ENCODE peak calls at places on chromosomes 13 and 19, in ten cellular contexts. One of them, this sample, is unnamed.

GRCh38 chr13:84393981-84394625 is 511.8 kb upstream of the SLITRK1 start:
- DNase-seq in adrenal gland: no peak
- DNase-seq in body of pancreas: no peak
- DNase-seq in ovary: no peak
- DNase-seq in IMR-90: no peak
- DNase-seq in uterus: no peak
- DNase-seq in prostate gland: no peak
- DNase-seq in heart left ventricle: no peak
- DNase-seq in A549: no peak
- DNase-seq in esophagus muscularis mucosa: no peak
- DNase-seq in this sample: no peak

GRCh38 chr13:28705734-28706133 is 13.0 kb downstream of the SLC46A3 start:
- DNase-seq in IMR-90: peak; percentile 36
- DNase-seq in esophagus muscularis mucosa: no peak
- DNase-seq in A549: no peak
- DNase-seq in heart left ventricle: no peak
- DNase-seq in prostate gland: no peak
- DNase-seq in adrenal gland: no peak
- DNase-seq in body of pancreas: no peak
- DNase-seq in ovary: no peak
- DNase-seq in uterus: no peak
- DNase-seq in this sample: no peak

GRCh38 chr19:55189424-55189823 is 9.3 kb upstream of the SYT5 start:
- DNase-seq in uterus: peak; percentile 31
- DNase-seq in adrenal gland: no peak
- DNase-seq in heart left ventricle: peak; percentile 60
- DNase-seq in prostate gland: no peak
- DNase-seq in esophagus muscularis mucosa: no peak
- DNase-seq in body of pancreas: no peak
- DNase-seq in A549: peak; percentile 99
- DNase-seq in IMR-90: peak; percentile 95
- DNase-seq in ovary: no peak
- DNase-seq in this sample: no peak

GRCh38 chr19:7535035-7535992 is at the start of gene PNPLA6:
- DNase-seq in uterus: peak; percentile 96
- DNase-seq in esophagus muscularis mucosa: peak; percentile 99
- DNase-seq in prostate gland: peak; percentile 96
- DNase-seq in body of pancreas: peak; percentile 98
- DNase-seq in adrenal gland: peak; percentile 97
- DNase-seq in IMR-90: peak; percentile 92
- DNase-seq in A549: peak; percentile 92
- DNase-seq in heart left ventricle: peak; percentile 98
- DNase-seq in ovary: peak; percentile 98
- DNase-seq in this sample: peak; percentile 95

GRCh38 chr19:54343868-54344267 is 4.9 kb upstream of the LILRA4 start:
- DNase-seq in ovary: no peak
- DNase-seq in esophagus muscularis mucosa: no peak
- DNase-seq in prostate gland: no peak
- DNase-seq in uterus: no peak
- DNase-seq in adrenal gland: no peak
- DNase-seq in heart left ventricle: no peak
- DNase-seq in IMR-90: no peak
- DNase-seq in body of pancreas: no peak
- DNase-seq in A549: no peak
- DNase-seq in this sample: no peak

GRCh38 chr13:79404985-79405384 is 1.1 kb downstream of the RBM26 start:
- DNase-seq in heart left ventricle: no peak
- DNase-seq in uterus: no peak
- DNase-seq in adrenal gland: no peak
- DNase-seq in A549: no peak
- DNase-seq in body of pancreas: no peak
- DNase-seq in IMR-90: no peak
- DNase-seq in esophagus muscularis mucosa: no peak
- DNase-seq in prostate gland: no peak
- DNase-seq in ovary: no peak
- DNase-seq in this sample: no peak

GRCh38 chr13:69948016-69948415 is 159.6 kb upstream of the ATXN8OS start:
- DNase-seq in ovary: no peak
- DNase-seq in adrenal gland: no peak
- DNase-seq in A549: no peak
- DNase-seq in uterus: no peak
- DNase-seq in prostate gland: no peak
- DNase-seq in body of pancreas: no peak
- DNase-seq in heart left ventricle: no peak
- DNase-seq in IMR-90: no peak
- DNase-seq in esophagus muscularis mucosa: no peak
- DNase-seq in this sample: no peak

GRCh38 chr19:10533656-10534386 is 9.9 kb upstream of the ATG4D start:
- DNase-seq in uterus: no peak
- DNase-seq in prostate gland: no peak
- DNase-seq in A549: peak; percentile 29
- DNase-seq in esophagus muscularis mucosa: no peak
- DNase-seq in body of pancreas: no peak
- DNase-seq in ovary: no peak
- DNase-seq in heart left ventricle: no peak
- DNase-seq in IMR-90: peak; percentile 88
- DNase-seq in adrenal gland: no peak
- DNase-seq in this sample: no peak

GRCh38 chr13:104318121-104318520 is 1251.9 kb upstream of the SLC10A2 start:
- DNase-seq in ovary: no peak
- DNase-seq in IMR-90: peak; percentile 49
- DNase-seq in esophagus muscularis mucosa: no peak
- DNase-seq in body of pancreas: no peak
- DNase-seq in A549: no peak
- DNase-seq in uterus: no peak
- DNase-seq in heart left ventricle: no peak
- DNase-seq in prostate gland: no peak
- DNase-seq in adrenal gland: no peak
- DNase-seq in this sample: no peak

GRCh38 chr13:23960566-23961156 is 63.4 kb upstream of the C1QTNF9B start:
- DNase-seq in adrenal gland: peak; percentile 10
- DNase-seq in prostate gland: no peak
- DNase-seq in ovary: no peak
- DNase-seq in esophagus muscularis mucosa: no peak
- DNase-seq in IMR-90: peak; percentile 60
- DNase-seq in body of pancreas: peak; percentile 31
- DNase-seq in heart left ventricle: no peak
- DNase-seq in uterus: no peak
- DNase-seq in A549: peak; percentile 39
- DNase-seq in this sample: no peak

GRCh38 chr19:42086770-42087550 is 11.0 kb downstream of the ZNF574 start:
- DNase-seq in IMR-90: no peak
- DNase-seq in body of pancreas: no peak
- DNase-seq in adrenal gland: no peak
- DNase-seq in uterus: no peak
- DNase-seq in prostate gland: no peak
- DNase-seq in ovary: no peak
- DNase-seq in A549: no peak
- DNase-seq in heart left ventricle: no peak
- DNase-seq in esophagus muscularis mucosa: no peak
- DNase-seq in this sample: no peak

DNA sequence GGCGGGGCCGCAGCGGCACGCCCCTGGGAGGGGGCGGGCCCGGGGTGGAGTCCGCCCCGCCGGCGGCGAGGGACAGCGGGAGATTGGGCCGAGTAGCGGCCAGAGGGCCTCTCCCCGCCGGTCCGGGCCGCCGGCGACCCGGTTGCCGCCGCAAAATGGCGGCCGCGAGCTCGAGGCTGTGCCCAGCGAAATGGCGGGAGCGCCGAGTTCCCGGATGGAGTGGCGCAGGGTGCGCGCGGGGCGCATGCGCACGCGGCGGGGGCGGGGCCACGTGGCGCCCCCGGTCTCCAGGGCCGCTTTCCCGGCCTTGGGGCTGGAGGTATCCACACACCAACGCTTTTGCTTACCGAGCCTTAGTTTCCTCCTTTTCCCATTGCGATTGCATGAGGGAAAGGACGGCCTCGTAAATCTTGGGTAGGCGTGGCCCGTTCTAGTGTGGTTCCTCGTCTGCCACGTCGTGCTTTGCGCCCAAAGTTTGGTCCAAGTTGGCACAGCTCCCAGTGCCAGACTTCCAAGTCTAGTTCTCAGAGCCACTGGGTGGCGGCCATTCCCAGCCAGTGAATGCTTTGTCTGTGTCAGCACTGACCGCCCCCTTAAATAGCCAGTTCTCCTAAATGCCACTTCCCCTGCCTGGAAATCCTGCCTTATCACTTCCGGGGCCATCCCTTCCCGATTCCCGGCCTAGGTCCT is 491 bp downstream of the CIRBP start:
- DNase-seq in adrenal gland: peak; percentile 94
- DNase-seq in prostate gland: peak; percentile 84
- DNase-seq in A549: peak; percentile 86
- DNase-seq in uterus: peak; percentile 85
- DNase-seq in esophagus muscularis mucosa: no peak
- DNase-seq in heart left ventricle: peak; percentile 94
- DNase-seq in IMR-90: peak; percentile 81
- DNase-seq in body of pancreas: peak; percentile 91
- DNase-seq in ovary: peak; percentile 94
- DNase-seq in this sample: peak; percentile 72
- TF ChIP-seq POLR2A in adrenal gland: peak; percentile 54
- TF ChIP-seq POLR2A in prostate gland: no peak
- TF ChIP-seq POLR2A in A549: no peak
- TF ChIP-seq POLR2A in uterus: peak; percentile 50
- TF ChIP-seq POLR2A in esophagus muscularis mucosa: no peak
- TF ChIP-seq POLR2A in heart left ventricle: no peak
- TF ChIP-seq POLR2A in IMR-90: peak; percentile 98
- TF ChIP-seq POLR2A in body of pancreas: no peak
- TF ChIP-seq POLR2A in ovary: peak; percentile 43
- TF ChIP-seq POLR2A in this sample: no peak

DNA sequence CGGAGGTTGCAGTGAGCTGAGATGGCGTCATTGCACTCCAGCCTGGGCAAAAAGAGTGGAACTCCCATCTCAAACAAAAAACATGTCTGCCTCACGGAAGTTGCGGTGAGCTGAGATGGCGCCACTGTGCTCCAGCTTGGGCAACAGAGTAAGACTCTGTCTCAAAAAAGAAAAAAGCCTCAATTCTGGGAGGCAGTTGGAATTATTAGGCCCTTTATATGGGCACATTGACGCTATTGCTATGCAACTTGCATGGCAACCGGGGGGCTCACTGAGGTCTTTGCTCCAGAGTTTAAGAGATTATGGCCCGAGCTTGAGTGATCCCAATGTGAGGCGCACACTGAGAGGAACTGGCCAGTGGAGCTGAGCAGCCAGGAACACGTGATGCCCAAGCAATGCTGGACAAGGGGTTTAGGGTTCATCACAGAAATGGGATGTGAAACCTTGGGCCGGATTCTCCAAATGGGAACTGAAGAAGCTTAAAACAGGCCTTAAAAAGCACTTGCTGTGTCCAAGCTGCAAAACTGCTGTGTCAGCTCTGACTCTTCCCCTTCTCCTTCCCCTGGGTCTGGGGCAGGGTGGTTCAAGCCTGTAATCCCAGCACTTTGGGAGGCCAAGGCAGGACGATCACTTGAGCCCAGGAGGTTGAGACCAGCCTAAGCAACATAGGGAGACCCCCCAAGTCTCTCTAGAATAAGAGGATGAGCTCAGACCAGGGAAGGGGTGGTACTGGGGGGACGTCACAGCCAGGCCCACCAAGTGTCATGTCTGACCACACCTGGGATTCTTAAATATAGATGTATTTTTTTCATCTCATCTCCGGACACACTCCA is 2.5 kb downstream of the FTL start:
- DNase-seq in body of pancreas: no peak
- DNase-seq in A549: peak; percentile 92
- DNase-seq in esophagus muscularis mucosa: no peak
- DNase-seq in IMR-90: peak; percentile 67
- DNase-seq in ovary: no peak
- DNase-seq in adrenal gland: peak; percentile 69
- DNase-seq in uterus: no peak
- DNase-seq in heart left ventricle: no peak
- DNase-seq in prostate gland: no peak
- DNase-seq in this sample: peak; percentile 57
- H3K4me1 ChIP-seq in body of pancreas: peaks cover 32% of the 10 kb centered on the region
- H3K4me1 ChIP-seq in A549: peaks cover 46% of the 10 kb centered on the region
- H3K4me1 ChIP-seq in esophagus muscularis mucosa: peaks cover 65% of the 10 kb centered on the region
- H3K4me1 ChIP-seq in IMR-90: peaks cover 16% of the 10 kb centered on the region
- H3K4me1 ChIP-seq in ovary: peaks cover 10% of the 10 kb centered on the region
- H3K4me1 ChIP-seq in adrenal gland: peaks cover 31% of the 10 kb centered on the region
- H3K4me1 ChIP-seq in uterus: no peaks in the 10 kb centered on the region
- H3K4me1 ChIP-seq in heart left ventricle: peaks cover 64% of the 10 kb centered on the region
- H3K4me1 ChIP-seq in prostate gland: peaks cover 7% of the 10 kb centered on the region
- H3K4me1 ChIP-seq in this sample: peaks cover 34% of the 10 kb centered on the region

DNA sequence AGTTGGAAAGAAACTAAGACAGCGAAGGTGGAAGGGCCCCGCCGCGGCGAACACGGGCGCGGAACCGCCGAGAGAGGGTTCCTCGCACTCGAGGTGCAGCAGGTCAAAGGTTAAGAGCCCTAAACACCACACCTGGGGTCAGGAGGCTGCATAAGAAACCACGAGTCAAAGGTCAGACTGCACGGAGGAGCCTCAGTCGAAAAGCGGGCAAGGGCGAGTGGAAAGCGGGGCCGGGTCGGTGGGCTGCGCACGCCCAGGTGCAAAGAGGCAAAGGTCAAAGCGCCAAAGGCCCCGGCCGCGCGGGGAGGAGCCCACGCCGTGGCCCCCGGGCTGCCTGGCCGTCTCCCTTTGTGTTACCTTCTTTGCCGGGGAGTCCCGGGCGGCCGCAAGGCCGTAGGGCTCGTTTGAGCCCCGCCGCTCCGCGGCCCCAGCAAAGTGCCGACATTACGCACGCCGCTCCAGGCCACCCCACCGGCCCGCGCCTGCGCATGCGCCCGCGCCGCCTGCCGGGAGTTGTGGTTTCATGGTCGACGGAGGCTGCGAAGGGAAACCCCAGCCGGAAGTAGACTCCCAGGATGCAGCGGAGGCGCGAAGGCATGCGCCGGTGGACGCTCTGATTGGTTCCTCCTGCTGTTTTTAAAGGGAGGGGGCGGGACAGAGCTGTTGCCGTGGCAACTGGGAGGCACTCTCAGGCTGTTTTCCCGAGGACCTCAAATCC is at the start of gene POLRMT:
- DNase-seq in uterus: peak; percentile 99
- DNase-seq in heart left ventricle: peak; percentile 99
- DNase-seq in prostate gland: peak; percentile 97
- DNase-seq in body of pancreas: peak; percentile 99
- DNase-seq in IMR-90: peak; percentile 98
- DNase-seq in A549: peak; percentile 97
- DNase-seq in adrenal gland: peak; percentile 99
- DNase-seq in ovary: peak; percentile 99
- DNase-seq in esophagus muscularis mucosa: peak; percentile 99
- DNase-seq in this sample: peak; percentile 98
- TF ChIP-seq POLR2A in uterus: peak; percentile 52
- TF ChIP-seq POLR2A in heart left ventricle: peak; percentile 36
- TF ChIP-seq POLR2A in prostate gland: peak; percentile 19
- TF ChIP-seq POLR2A in body of pancreas: no peak
- TF ChIP-seq POLR2A in IMR-90: peak; percentile 57
- TF ChIP-seq POLR2A in A549: peak; percentile 45
- TF ChIP-seq POLR2A in adrenal gland: peak; percentile 17
- TF ChIP-seq POLR2A in ovary: no peak
- TF ChIP-seq POLR2A in esophagus muscularis mucosa: no peak
- TF ChIP-seq POLR2A in this sample: no peak

DNA sequence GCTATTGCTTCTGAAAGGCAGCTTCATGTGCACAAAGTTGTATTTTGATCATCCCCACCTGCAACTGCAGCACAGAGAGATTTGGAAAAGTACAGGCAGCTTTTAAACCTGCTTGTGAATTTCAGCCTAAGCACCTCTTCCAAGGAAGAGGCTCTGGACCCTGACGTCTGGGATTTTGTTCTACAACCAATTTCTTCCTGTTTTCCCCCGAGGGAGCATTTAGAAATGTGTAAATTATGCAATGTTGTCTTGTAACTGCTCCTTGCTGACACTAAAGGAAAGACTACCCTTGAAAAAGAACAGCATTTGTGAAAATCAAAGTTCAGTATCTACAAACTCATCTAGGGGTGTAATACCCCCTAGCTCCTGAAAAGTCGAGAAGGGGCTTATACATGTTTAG is 15.4 kb downstream of the MED26 start:
- DNase-seq in heart left ventricle: no peak
- DNase-seq in A549: no peak
- DNase-seq in IMR-90: no peak
- DNase-seq in ovary: no peak
- DNase-seq in uterus: no peak
- DNase-seq in adrenal gland: no peak
- DNase-seq in esophagus muscularis mucosa: no peak
- DNase-seq in body of pancreas: no peak
- DNase-seq in prostate gland: no peak
- DNase-seq in this sample: no peak
- H3K4me1 ChIP-seq in heart left ventricle: peaks cover 63% of the 10 kb centered on the region
- H3K4me1 ChIP-seq in A549: peaks cover 5% of the 10 kb centered on the region
- H3K4me1 ChIP-seq in IMR-90: peaks cover 7% of the 10 kb centered on the region
- H3K4me1 ChIP-seq in ovary: peaks cover 10% of the 10 kb centered on the region
- H3K4me1 ChIP-seq in uterus: peaks cover 16% of the 10 kb centered on the region
- H3K4me1 ChIP-seq in adrenal gland: peaks cover 27% of the 10 kb centered on the region
- H3K4me1 ChIP-seq in esophagus muscularis mucosa: peaks cover 80% of the 10 kb centered on the region
- H3K4me1 ChIP-seq in body of pancreas: peaks cover 61% of the 10 kb centered on the region
- H3K4me1 ChIP-seq in prostate gland: peaks cover 20% of the 10 kb centered on the region
- H3K4me1 ChIP-seq in this sample: peaks cover 89% of the 10 kb centered on the region